ENCODE peak calls at places on chromosomes 7 and 10, in six cellular contexts. L is fibroblast of lung, Y is breast epithelium, A is AG04450, S is left ventricle myocardium inferior, W is WERI-Rb-1. T is an unnamed sample.

GRCh38 chr7:46468753-46469356 is 547.8 kb upstream of the IGFBP3 start:
- DNase-seq in L (peak; percentile 59), S (no peak), W (peak; percentile 15), A (no peak), Y (no peak), T (no peak)

GRCh38 chr7:139181404-139181803 is 49.6 kb upstream of the UBN2 start:
- DNase-seq in Y (no peak), L (no peak), W (no peak), S (no peak), A (no peak), T (no peak)

GRCh38 chr10:51073461-51074237 is 638 bp upstream of the PRKG1 start:
- DNase-seq in L (peak; percentile 27), Y (no peak), W (no peak), A (no peak), S (peak; percentile 38), T (no peak)

GRCh38 chr7:133061792-133062191 is 20.1 kb downstream of the CHCHD3 start:
- DNase-seq in L (no peak), W (no peak), Y (no peak), A (no peak), S (no peak), T (no peak)

GRCh38 chr7:31120800-31121513 is 68.8 kb downstream of the ADCYAP1R1 start:
- DNase-seq in W (no peak), S (no peak), A (no peak), L (no peak), Y (no peak), T (no peak)

GRCh38 chr7:73830872-73831655 is at the start of gene CLDN4:
- DNase-seq in S (no peak), Y (peak; percentile 98), W (peak; percentile 50), L (no peak), A (no peak), T (no peak)

GRCh38 chr7:158289761-158290523 is 297.7 kb downstream of the PTPRN2 start:
- DNase-seq in Y (no peak), W (no peak), L (no peak), A (no peak), S (no peak), T (no peak)

GRCh38 chr7:135761751-135762488 is 13.3 kb upstream of the FAM180A start:
- DNase-seq in S (no peak), Y (no peak), A (no peak), L (peak; percentile 20), W (no peak), T (no peak)

GRCh38 chr7:30556854-30557644 is 37.6 kb upstream of the GARS1 start:
- DNase-seq in Y (peak; percentile 78), W (no peak), A (no peak), L (no peak), S (no peak), T (peak; percentile 31)

GRCh38 chr10:100872034-100872791 is 40.5 kb upstream of the SLF2 start:
- DNase-seq in S (no peak), L (peak; percentile 34), W (peak; percentile 83), A (peak; percentile 37), Y (no peak), T (peak; percentile 16)

GRCh38 chr7:46163245-46163644 is 242.2 kb upstream of the IGFBP3 start:
- DNase-seq in S (no peak), W (no peak), L (no peak), Y (no peak), A (no peak), T (no peak)

GRCh38 chr10:71985542-71986250 is 21.5 kb downstream of the CHST3 start:
- DNase-seq in S (no peak), A (no peak), L (peak; percentile 96), Y (no peak), W (no peak), T (no peak)

GRCh38 chr10:113026679-113027078 is 76.6 kb downstream of the TCF7L2 start:
- DNase-seq in A (peak; percentile 72), L (peak; percentile 80), W (no peak), Y (no peak), S (no peak), T (no peak)

GRCh38 chr7:5997210-5997808 is 11.5 kb downstream of the PMS2 start:
- DNase-seq in S (peak; percentile 20), L (peak; percentile 77), A (peak; percentile 32), W (peak; percentile 56), Y (no peak), T (no peak)

GRCh38 chr10:53547364-53547763 is 774.8 kb upstream of the MBL2 start:
- DNase-seq in S (no peak), W (no peak), Y (no peak), L (no peak), A (no peak), T (no peak)

GRCh38 chr7:9709211-9709610 is 1264.5 kb upstream of the PHF14 start:
- DNase-seq in W (no peak), S (no peak), Y (no peak), A (no peak), L (no peak), T (no peak)

GRCh38 chr10:128418819-128419218 is 292.6 kb upstream of the MKI67 start:
- DNase-seq in W (no peak), Y (no peak), A (no peak), S (no peak), L (no peak), T (no peak)

GRCh38 chr7:91193141-91193540 is 71.1 kb upstream of the FZD1 start:
- DNase-seq in W (no peak), L (peak; percentile 19), S (no peak), A (no peak), Y (no peak), T (no peak)

GRCh38 chr10:67079126-67079525 is 153.3 kb downstream of the LRRTM3 start:
- DNase-seq in S (peak; percentile 19), W (no peak), Y (no peak), A (no peak), L (peak; percentile 10), T (no peak)

GRCh38 chr7:30528779-30529178 is 24.1 kb upstream of the GGCT start:
- DNase-seq in Y (no peak), A (no peak), W (no peak), S (no peak), L (no peak), T (no peak)

GRCh38 chr7:107563761-107564552 is at the start of the genes COG5 and DUS4L:
- DNase-seq in W (peak; percentile 80), L (peak; percentile 80), Y (peak; percentile 83), S (peak; percentile 85), A (peak; percentile 34), T (peak; percentile 85)

GRCh38 chr7:39910108-39910869 is 39.8 kb upstream of the CDK13 start:
- DNase-seq in A (peak; percentile 2), S (no peak), Y (no peak), W (no peak), L (peak; percentile 12), T (no peak)

GRCh38 chr7:30702200-30702599 is 19.9 kb upstream of the CRHR2 start:
- DNase-seq in S (no peak), L (no peak), A (no peak), Y (no peak), W (no peak), T (no peak)

GRCh38 chr7:69403169-69403568 is 195.1 kb upstream of the AUTS2 start:
- DNase-seq in W (peak; percentile 61), A (no peak), Y (no peak), L (no peak), S (no peak), T (no peak)

GRCh38 chr7:44667190-44667589 is 60.8 kb downstream of the OGDH start:
- DNase-seq in Y (no peak), S (no peak), L (no peak), A (no peak), W (no peak), T (no peak)

GRCh38 chr7:80014507-80014906 is 120.1 kb upstream of the GNAI1 start:
- DNase-seq in Y (no peak), L (peak; percentile 70), W (no peak), A (no peak), S (no peak), T (no peak)

GRCh38 chr7:134371536-134371935 is 54.8 kb upstream of the SLC35B4 start:
- DNase-seq in S (no peak), L (no peak), Y (no peak), W (no peak), A (no peak), T (no peak)

GRCh38 chr7:1458676-1459511 is at the start of gene MICALL2:
- DNase-seq in W (no peak), L (peak; percentile 85), Y (peak; percentile 79), A (peak; percentile 65), S (peak; percentile 78), T (no peak)

GRCh38 chr7:1461640-1462375 is 2.5 kb upstream of the MICALL2 start:
- DNase-seq in A (no peak), W (no peak), S (no peak), L (no peak), Y (no peak), T (no peak)

GRCh38 chr7:1460757-1461639 is 1.7 kb upstream of the MICALL2 start:
- DNase-seq in Y (peak; percentile 69), L (peak; percentile 78), S (peak; percentile 54), W (no peak), A (no peak), T (no peak)

GRCh38 chr7:1459512-1459892 is 232 bp upstream of the MICALL2 start:
- DNase-seq in A (peak; percentile 95), L (peak; percentile 99), Y (peak; percentile 100), W (peak; percentile 99), S (peak; percentile 100), T (peak; percentile 100)

DNA sequence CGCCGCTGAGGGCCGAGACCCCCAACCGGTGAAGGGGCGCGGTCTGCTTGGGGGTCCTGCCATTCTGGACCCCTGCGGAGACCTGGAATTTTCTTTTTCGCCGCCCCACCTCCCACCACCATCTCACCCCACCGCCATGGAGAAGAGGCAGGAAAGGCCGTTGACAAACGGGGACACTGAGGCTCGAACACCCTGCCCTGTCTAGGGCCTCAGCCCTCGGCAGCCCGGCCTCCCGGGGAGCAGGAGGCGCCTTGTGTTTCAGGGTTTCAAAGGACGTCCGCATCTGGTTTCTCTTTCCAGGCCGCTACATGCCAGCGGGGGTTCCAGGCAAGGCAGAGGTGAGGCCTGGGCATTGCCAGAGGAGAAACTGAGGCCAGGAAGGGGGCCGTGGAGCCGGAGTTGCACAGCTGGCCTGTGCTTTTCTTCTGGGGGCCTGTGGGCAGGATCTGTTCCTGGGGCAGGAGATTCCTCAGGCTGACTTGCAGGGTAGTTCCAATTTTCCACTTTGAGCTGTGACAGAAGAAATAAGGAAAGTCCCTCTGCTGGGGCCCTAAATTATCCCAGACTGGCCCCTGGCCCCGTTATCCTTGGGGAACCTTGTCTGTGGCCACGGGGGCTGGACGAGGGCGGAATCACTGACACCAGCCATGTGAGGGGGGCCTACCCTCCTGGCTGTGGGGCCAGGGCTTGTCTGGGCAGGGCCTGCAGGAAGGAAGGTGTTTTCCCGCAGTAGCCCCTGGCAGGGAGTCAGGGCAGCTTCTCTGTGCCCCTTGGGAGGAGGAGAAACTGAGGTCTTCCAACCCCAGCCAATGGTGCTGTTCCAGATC is 873 bp upstream of the MICALL2 start:
- DNase-seq in L (peak; percentile 15), Y (no peak), W (no peak), S (peak; percentile 35), A (no peak), T (no peak)
- H3K27ac ChIP-seq in L (peak overlapping the region; percentile 59), Y (peak overlapping the region; percentile 81), W (no peak overlapping the region), S (peak overlapping the region; percentile 90), A (peak overlapping the region; percentile 47), T (peak overlapping the region; percentile 82)

GRCh38 chr10:121436630-121437311 is 161.5 kb downstream of the FGFR2 start:
- DNase-seq in Y (no peak), S (no peak), W (no peak), L (no peak), A (no peak), T (no peak)
- H3K27ac ChIP-seq in Y (no peak overlapping the region), S (no peak overlapping the region), W (no peak overlapping the region), L (no peak overlapping the region), A (no peak overlapping the region), T (peak overlapping the region; percentile 86)

GRCh38 chr7:100983451-100984187 is 14.3 kb downstream of the MUC12 start:
- DNase-seq in S (no peak), L (no peak), A (no peak), Y (no peak), W (no peak), T (no peak)
- H3K27ac ChIP-seq in S (no peak overlapping the region), L (no peak overlapping the region), A (no peak overlapping the region), Y (no peak overlapping the region), W (no peak overlapping the region), T (no peak overlapping the region)

GRCh38 chr10:125005312-125006187 is 63.6 kb downstream of the ZRANB1 start:
- DNase-seq in L (no peak), Y (peak; percentile 47), W (peak; percentile 4), S (no peak), A (no peak), T (no peak)
- H3K27ac ChIP-seq in L (no peak overlapping the region), Y (no peak overlapping the region), W (no peak overlapping the region), S (no peak overlapping the region), A (no peak overlapping the region), T (no peak overlapping the region)

T was measured in caudate nucleus.